ENCODE peak calls at places on chromosomes 3 and 15, in ten cellular contexts. S, X, K, V, H, F, G, U, J and N are unnamed samples.

GRCh38 chr3:71694358-71694999 is 30.7 kb downstream of the EIF4E3 start:
- DNase-seq in S (no peak), X (peak), K (no peak), V (no peak), H (no peak), F (peak), G (no peak), U (peak), J (no peak), N (peak)

GRCh38 chr3:117892991-117893390 is 1141.7 kb downstream of the IGSF11 start:
- DNase-seq in S (no peak), X (no peak), K (peak), V (no peak), H (no peak), F (no peak), G (no peak), U (no peak), J (no peak), N (peak)

GRCh38 chr3:9399746-9400145 is 2.3 kb downstream of the SETD5 start:
- DNase-seq in S (peak), X (peak), K (peak), V (peak), H (peak), F (peak), G (peak), U (peak), J (peak), N (peak)

GRCh38 chr3:143567823-143568222 is 280.4 kb downstream of the SLC9A9 start:
- DNase-seq in S (no peak), X (no peak), K (no peak), V (no peak), H (no peak), F (no peak), G (no peak), U (no peak), J (no peak), N (peak)

GRCh38 chr3:130846181-130846580 is 47.7 kb upstream of the ATP2C1 start:
- DNase-seq in S (no peak), X (no peak), K (no peak), V (no peak), H (no peak), F (no peak), G (no peak), U (no peak), J (no peak), N (no peak)

GRCh38 chr3:193843447-193844301 is 250.7 kb downstream of the OPA1 start:
- DNase-seq in S (no peak), X (no peak), K (no peak), V (no peak), H (no peak), F (no peak), G (no peak), U (no peak), J (no peak), N (peak)

GRCh38 chr3:72591522-72592421 is 256.5 kb downstream of the SHQ1 start:
- DNase-seq in S (no peak), X (peak), K (peak), V (peak), H (no peak), F (peak), G (peak), U (peak), J (peak), N (peak)

GRCh38 chr15:64447536-64448315 is 12.7 kb upstream of the ZNF609 start:
- DNase-seq in S (no peak), X (no peak), K (no peak), V (no peak), H (no peak), F (no peak), G (no peak), U (no peak), J (no peak), N (no peak)

GRCh38 chr15:25971053-25971452 is 107.9 kb upstream of the ATP10A start:
- DNase-seq in S (no peak), X (no peak), K (no peak), V (no peak), H (no peak), F (peak), G (no peak), U (no peak), J (no peak), N (no peak)